ENCODE peak calls at places on chromosomes 4 and X, in seven cellular contexts. F, V, T, O, R, K and Y are unnamed samples.

GRCh38 chr4:176988226-176988625 is 195.5 kb upstream of the VEGFC start:
- DNase-seq in F (peak; percentile 92), V (no peak), T (peak; percentile 87), O (no peak), R (peak; percentile 99), K (no peak), Y (no peak)

GRCh38 chr4:86831262-86832090 is 17.7 kb downstream of the SLC10A6 start:
- DNase-seq in F (no peak), V (no peak), T (peak; percentile 46), O (no peak), R (peak; percentile 96), K (no peak), Y (no peak)

GRCh38 chr4:6281436-6282144 is 11.9 kb downstream of the WFS1 start:
- DNase-seq in F (no peak), V (peak; percentile 82), T (no peak), O (no peak), R (no peak), K (no peak), Y (no peak)

GRCh38 chr4:94562285-94562684 is 110.5 kb downstream of the PDLIM5 start:
- DNase-seq in F (no peak), V (no peak), T (no peak), O (no peak), R (no peak), K (no peak), Y (no peak)

GRCh38 chrX:122475306-122475705 is 708.8 kb upstream of the GRIA3 start:
- DNase-seq in F (no peak), V (no peak), T (no peak), O (no peak), R (no peak), K (no peak), Y (no peak)

GRCh38 chr4:144819591-144819990 is 173.6 kb downstream of the HHIP start:
- DNase-seq in F (no peak), V (no peak), T (no peak), O (no peak), R (no peak), K (no peak), Y (no peak)

GRCh38 chr4:120754590-120754989 is 167.9 kb downstream of the PRDM5 start:
- DNase-seq in F (no peak), V (no peak), T (no peak), O (no peak), R (no peak), K (no peak), Y (no peak)

GRCh38 chr4:16750882-16751642 is 147.4 kb downstream of the LDB2 start:
- DNase-seq in F (peak; percentile 55), V (no peak), T (no peak), O (no peak), R (no peak), K (no peak), Y (no peak)

GRCh38 chr4:151031831-151032605 is 16.9 kb upstream of the LRBA start:
- DNase-seq in F (peak; percentile 97), V (no peak), T (peak; percentile 35), O (no peak), R (peak; percentile 71), K (peak; percentile 50), Y (peak; percentile 41)

GRCh38 chr4:165398570-165398969 is 19.8 kb downstream of the CPE start:
- DNase-seq in F (peak; percentile 35), V (no peak), T (peak; percentile 44), O (no peak), R (peak; percentile 16), K (no peak), Y (peak; percentile 1)

GRCh38 chr4:8869002-8869878 is 2.4 kb downstream of the HMX1 start:
- DNase-seq in F (no peak), V (no peak), T (no peak), O (no peak), R (no peak), K (no peak), Y (no peak)

GRCh38 chrX:108167211-108167872 is 75.8 kb downstream of the ATG4A start:
- DNase-seq in F (peak; percentile 32), V (no peak), T (peak; percentile 63), O (no peak), R (peak; percentile 29), K (no peak), Y (no peak)

GRCh38 chr4:13285336-13285735 is 198.8 kb downstream of the RAB28 start:
- DNase-seq in F (no peak), V (no peak), T (no peak), O (no peak), R (no peak), K (no peak), Y (no peak)

GRCh38 chrX:150226223-150226965 is 136.7 kb upstream of the MAMLD1 start:
- DNase-seq in F (no peak), V (peak; percentile 49), T (no peak), O (no peak), R (no peak), K (peak; percentile 74), Y (no peak)

GRCh38 chrX:148067285-148067684 is 86.1 kb downstream of the FMR1NB start:
- DNase-seq in F (no peak), V (no peak), T (no peak), O (no peak), R (no peak), K (no peak), Y (no peak)

GRCh38 chrX:21806691-21807090 is 32.7 kb upstream of the MBTPS2 start:
- DNase-seq in F (no peak), V (no peak), T (peak; percentile 6), O (no peak), R (peak; percentile 1), K (no peak), Y (no peak)

GRCh38 chrX:48854898-48855297 is 19.5 kb upstream of the PCSK1N start:
- DNase-seq in F (no peak), V (no peak), T (peak; percentile 29), O (no peak), R (no peak), K (no peak), Y (peak; percentile 1)

GRCh38 chr4:7557447-7557846 is 122.7 kb upstream of the PSAPL1 start:
- DNase-seq in F (no peak), V (no peak), T (peak; percentile 25), O (no peak), R (peak; percentile 82), K (no peak), Y (no peak)

GRCh38 chr4:97841512-97841911 is 301.8 kb downstream of the STPG2 start:
- DNase-seq in F (no peak), V (no peak), T (no peak), O (no peak), R (no peak), K (no peak), Y (no peak)

GRCh38 chr4:65482410-65482809 is 187.9 kb downstream of the EPHA5 start:
- DNase-seq in F (peak; percentile 89), V (no peak), T (peak; percentile 1), O (no peak), R (no peak), K (no peak), Y (no peak)

GRCh38 chr4:797066-797465 is 28.9 kb downstream of the CPLX1 start:
- DNase-seq in F (no peak), V (no peak), T (no peak), O (no peak), R (no peak), K (no peak), Y (no peak)

GRCh38 chr4:42483426-42484379 is 86.4 kb downstream of the SHISA3 start:
- DNase-seq in F (no peak), V (peak; percentile 76), T (no peak), O (peak; percentile 49), R (peak; percentile 11), K (no peak), Y (no peak)

GRCh38 chrX:47749185-47749967 is 87.3 kb upstream of the ZNF81 start:
- DNase-seq in F (no peak), V (no peak), T (no peak), O (no peak), R (peak; percentile 61), K (no peak), Y (no peak)

GRCh38 chr4:102610476-102610875 is 109.3 kb downstream of the NFKB1 start:
- DNase-seq in F (no peak), V (no peak), T (no peak), O (no peak), R (no peak), K (no peak), Y (no peak)

GRCh38 chrX:134484039-134484438 is 24.1 kb downstream of the HPRT1 start:
- DNase-seq in F (peak; percentile 78), V (no peak), T (peak; percentile 67), O (no peak), R (peak; percentile 67), K (no peak), Y (peak; percentile 55)

GRCh38 chrX:134794692-134795091 is 136.4 kb upstream of the PLAC1 start:
- DNase-seq in F (no peak), V (no peak), T (no peak), O (no peak), R (peak; percentile 22), K (no peak), Y (no peak)

GRCh38 chr4:183323295-183323694 is 1.1 kb upstream of the CLDN24 start:
- DNase-seq in F (no peak), V (no peak), T (no peak), O (no peak), R (no peak), K (peak; percentile 43), Y (no peak)

DNA sequence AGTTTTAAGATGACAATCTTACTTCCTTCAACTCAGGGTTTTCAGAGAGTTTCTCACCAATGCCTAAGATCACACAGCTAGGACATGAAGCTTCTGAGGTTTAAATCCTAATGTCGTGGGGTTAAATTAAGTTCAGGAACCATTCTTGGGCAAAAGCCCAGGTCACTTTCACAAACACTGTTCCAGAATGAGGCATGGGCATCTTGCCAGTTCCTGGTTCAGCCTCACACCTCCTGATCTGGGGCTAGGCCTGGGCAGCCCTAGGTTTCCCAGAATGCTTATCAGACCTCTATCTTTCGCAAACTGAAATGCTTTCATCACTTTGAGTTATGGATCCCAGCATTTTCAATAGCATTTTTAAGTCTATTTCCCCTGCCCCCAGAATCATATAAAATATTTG is 224.8 kb upstream of the EDA2R start:
- DNase-seq in F (no peak), V (no peak), T (no peak), O (peak; percentile 4), R (no peak), K (no peak), Y (no peak)
- TF ChIP-seq POLR2A in F (no peak), V (no peak), T (no peak), O (no peak), R (no peak), K (no peak), Y (no peak)

GRCh38 chrX:53440101-53440500 is 5.9 kb upstream of the HSD17B10 start:
- DNase-seq in F (no peak), V (no peak), T (no peak), O (no peak), R (no peak), K (no peak), Y (no peak)
- TF ChIP-seq POLR2A in F (no peak), V (no peak), T (no peak), O (no peak), R (no peak), K (no peak), Y (no peak)

DNA sequence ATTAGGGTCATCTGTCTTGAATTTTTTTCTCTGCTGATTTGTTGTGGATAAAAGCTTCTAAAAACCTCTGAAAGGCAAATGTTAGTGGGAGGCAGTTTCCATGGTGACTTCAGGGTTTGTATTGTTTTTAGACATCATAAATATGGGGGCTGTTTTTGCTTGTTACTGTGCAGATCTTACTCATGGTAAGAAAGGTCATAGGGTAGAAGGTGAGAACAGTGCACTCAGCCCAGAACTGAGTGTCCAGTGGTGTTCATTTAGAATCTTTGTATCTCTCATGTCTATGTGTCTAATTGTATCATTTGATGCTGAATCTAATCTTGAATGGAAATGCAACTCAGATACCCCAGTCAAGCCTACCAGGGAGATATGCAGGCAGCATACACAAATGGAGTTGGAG is 609.8 kb downstream of the ZNF674 start:
- DNase-seq in F (no peak), V (no peak), T (no peak), O (no peak), R (no peak), K (no peak), Y (no peak)
- TF ChIP-seq POLR2A in F (no peak), V (no peak), T (no peak), O (no peak), R (no peak), K (no peak), Y (no peak)

GRCh38 chrX:3550160-3550765 is 163.2 kb downstream of the PRKX start:
- DNase-seq in F (no peak), V (no peak), T (peak; percentile 81), O (no peak), R (no peak), K (no peak), Y (peak; percentile 1)
- TF ChIP-seq POLR2A in F (no peak), V (no peak), T (no peak), O (no peak), R (no peak), K (no peak), Y (no peak)